ENCODE peak calls at places on chromosomes 4 and X, in nine cellular contexts. X is omental fat pad; I is activated T-cell treated with anti-CD3 and anti-CD28 coated beads, Interleukin-2, amount 50 U/mL, for 72 hours; T is dorsolateral prefrontal cortex; C is islet precursor cell; E is iris pigment epithelial cell; G is stimulated activated CD8-positive, alpha-beta memory T cell treated with anti-CD3 and anti-CD28 coated beads, Interleukin-7, amount 100 ng/mL, for 4 hours; Y is NAMALWA; B is activated CD8-positive, alpha-beta T cell treated with anti-CD3 and anti-CD28 coated beads, Interleukin-2, amount 10 ng/mL, durations not matched to agents 7 days and 5 days. K is an unnamed sample.

GRCh38 chr4:168164915-168165548 is 72.7 kb downstream of the ANXA10 start:
- DNase-seq in X (no peak), I (no peak), T (no peak), C (no peak), E (no peak), G (no peak), Y (no peak), B (no peak), K (no peak)

GRCh38 chrX:115142057-115142456 is 47.2 kb upstream of the RBMXL3 start:
- DNase-seq in X (no peak), I (no peak), T (no peak), C (no peak), E (no peak), G (no peak), Y (no peak), B (no peak), K (no peak)

GRCh38 chr4:40452490-40452813 is 117.3 kb downstream of the CHRNA9 start:
- DNase-seq in X (no peak), I (no peak), T (no peak), C (no peak), E (no peak), G (no peak), Y (no peak), B (no peak), K (no peak)

GRCh38 chr4:183284229-183284628 is 35.8 kb downstream of the CLDN22 start:
- DNase-seq in X (no peak), I (no peak), T (no peak), C (no peak), E (no peak), G (no peak), Y (no peak), B (no peak), K (no peak)

GRCh38 chr4:8729408-8730149 is 137.0 kb downstream of the CPZ start:
- DNase-seq in X (no peak), I (no peak), T (no peak), C (peak; percentile 40), E (no peak), G (no peak), Y (no peak), B (no peak), K (no peak)

GRCh38 chrX:1062351-1062750 is 150.1 kb downstream of the CRLF2 start:
- DNase-seq in X (no peak), I (no peak), T (no peak), C (no peak), E (no peak), G (no peak), Y (no peak), B (no peak), K (no peak)

GRCh38 chr4:11685481-11685880 is 256.8 kb upstream of the HS3ST1 start:
- DNase-seq in X (no peak), I (no peak), T (no peak), C (no peak), E (no peak), G (no peak), Y (no peak), B (no peak), K (no peak)

GRCh38 chr4:118909173-118909956 is 20.7 kb downstream of the SYNPO2 start:
- DNase-seq in X (no peak), I (no peak), T (no peak), C (no peak), E (no peak), G (no peak), Y (no peak), B (no peak), K (no peak)

GRCh38 chr4:169100656-169101055 is 90.6 kb upstream of the CBR4 start:
- DNase-seq in X (no peak), I (no peak), T (no peak), C (no peak), E (no peak), G (no peak), Y (no peak), B (no peak), K (no peak)

GRCh38 chr4:24912252-24913098 is at the start of gene CCDC149:
- DNase-seq in X (peak; percentile 25), I (peak; percentile 3), T (peak; percentile 49), C (peak; percentile 81), E (peak; percentile 58), G (no peak), Y (no peak), B (no peak), K (peak; percentile 57)

GRCh38 chrX:9566150-9566621 is 101.3 kb downstream of the TBL1X start:
- DNase-seq in X (peak; percentile 32), I (peak; percentile 5), T (peak; percentile 70), C (no peak), E (peak; percentile 89), G (no peak), Y (no peak), B (peak; percentile 21), K (peak; percentile 87)